ENCODE peak calls at places on chromosome 15, in nine cellular contexts. One of them, this sample, is unnamed. For H3K9me3, the result is how much of the 10 kb centered on the place peaks cover.

GRCh38 chr15:80308002-80308401 is 56.0 kb upstream of the CTXND1 start:
- DNase-seq in IMR-90: no peak
- DNase-seq in tibial nerve: no peak
- DNase-seq in ovary: no peak
- DNase-seq in psoas muscle: no peak
- DNase-seq in adrenal gland: no peak
- DNase-seq in PC-9: no peak
- DNase-seq in tibial artery: no peak
- DNase-seq in colonic mucosa: no peak
- DNase-seq in this sample: no peak

GRCh38 chr15:59232476-59232875 is 25.8 kb downstream of the LDHAL6B start:
- DNase-seq in IMR-90: peak
- DNase-seq in tibial nerve: no peak
- DNase-seq in ovary: no peak
- DNase-seq in psoas muscle: no peak
- DNase-seq in adrenal gland: no peak
- DNase-seq in PC-9: no peak
- DNase-seq in tibial artery: no peak
- DNase-seq in colonic mucosa: no peak
- DNase-seq in this sample: no peak

GRCh38 chr15:84795186-84795585 is 22.0 kb upstream of the ALPK3 start:
- DNase-seq in IMR-90: peak
- DNase-seq in tibial nerve: no peak
- DNase-seq in ovary: no peak
- DNase-seq in psoas muscle: no peak
- DNase-seq in adrenal gland: no peak
- DNase-seq in PC-9: no peak
- DNase-seq in tibial artery: no peak
- DNase-seq in colonic mucosa: no peak
- DNase-seq in this sample: no peak

GRCh38 chr15:39896837-39897236 is 23.2 kb downstream of the GPR176 start:
- DNase-seq in IMR-90: peak
- DNase-seq in tibial nerve: no peak
- DNase-seq in ovary: no peak
- DNase-seq in psoas muscle: no peak
- DNase-seq in adrenal gland: no peak
- DNase-seq in PC-9: no peak
- DNase-seq in tibial artery: no peak
- DNase-seq in colonic mucosa: no peak
- DNase-seq in this sample: no peak

GRCh38 chr15:57216288-57216687 is 160.0 kb upstream of the CGNL1 start:
- DNase-seq in IMR-90: peak
- DNase-seq in tibial nerve: no peak
- DNase-seq in ovary: no peak
- DNase-seq in psoas muscle: no peak
- DNase-seq in adrenal gland: peak
- DNase-seq in PC-9: no peak
- DNase-seq in tibial artery: no peak
- DNase-seq in colonic mucosa: no peak
- DNase-seq in this sample: no peak

GRCh38 chr15:71780349-71780976 is 29.9 kb upstream of the NR2E3 start:
- DNase-seq in IMR-90: peak
- DNase-seq in tibial nerve: no peak
- DNase-seq in ovary: peak
- DNase-seq in psoas muscle: no peak
- DNase-seq in adrenal gland: peak
- DNase-seq in PC-9: peak
- DNase-seq in tibial artery: peak
- DNase-seq in colonic mucosa: no peak
- DNase-seq in this sample: no peak

GRCh38 chr15:99442268-99442897 is 123.4 kb upstream of the MEF2A start:
- DNase-seq in IMR-90: peak
- DNase-seq in tibial nerve: no peak
- DNase-seq in ovary: peak
- DNase-seq in psoas muscle: no peak
- DNase-seq in adrenal gland: peak
- DNase-seq in PC-9: peak
- DNase-seq in tibial artery: peak
- DNase-seq in colonic mucosa: no peak
- DNase-seq in this sample: peak

GRCh38 chr15:47300035-47300434 is 417.3 kb upstream of the SEMA6D start:
- DNase-seq in IMR-90: no peak
- DNase-seq in tibial nerve: no peak
- DNase-seq in ovary: no peak
- DNase-seq in psoas muscle: no peak
- DNase-seq in adrenal gland: no peak
- DNase-seq in PC-9: no peak
- DNase-seq in tibial artery: no peak
- DNase-seq in colonic mucosa: no peak
- DNase-seq in this sample: no peak

GRCh38 chr15:41581110-41581509 is 22.1 kb downstream of the TYRO3 start:
- DNase-seq in IMR-90: no peak
- DNase-seq in tibial nerve: no peak
- DNase-seq in ovary: no peak
- DNase-seq in psoas muscle: no peak
- DNase-seq in adrenal gland: no peak
- DNase-seq in PC-9: peak
- DNase-seq in tibial artery: no peak
- DNase-seq in colonic mucosa: no peak
- DNase-seq in this sample: no peak

GRCh38 chr15:24856397-24857093 is 98.2 kb upstream of the SNRPN start:
- DNase-seq in IMR-90: peak
- DNase-seq in tibial nerve: no peak
- DNase-seq in ovary: no peak
- DNase-seq in psoas muscle: no peak
- DNase-seq in adrenal gland: no peak
- DNase-seq in PC-9: no peak
- DNase-seq in tibial artery: peak
- DNase-seq in colonic mucosa: no peak
- DNase-seq in this sample: no peak

GRCh38 chr15:42368096-42368495 is 8.8 kb downstream of the CAPN3 start:
- DNase-seq in IMR-90: no peak
- DNase-seq in tibial nerve: no peak
- DNase-seq in ovary: no peak
- DNase-seq in psoas muscle: no peak
- DNase-seq in adrenal gland: no peak
- DNase-seq in PC-9: no peak
- DNase-seq in tibial artery: no peak
- DNase-seq in colonic mucosa: no peak
- DNase-seq in this sample: no peak

GRCh38 chr15:100042558-100042957 is 299.2 kb downstream of the ADAMTS17 start:
- DNase-seq in IMR-90: peak
- DNase-seq in tibial nerve: no peak
- DNase-seq in ovary: no peak
- DNase-seq in psoas muscle: no peak
- DNase-seq in adrenal gland: peak
- DNase-seq in PC-9: peak
- DNase-seq in tibial artery: no peak
- DNase-seq in colonic mucosa: no peak
- DNase-seq in this sample: no peak

GRCh38 chr15:77541421-77542181 is 91.1 kb downstream of the LINGO1 start:
- DNase-seq in IMR-90: peak
- DNase-seq in tibial nerve: peak
- DNase-seq in ovary: peak
- DNase-seq in psoas muscle: no peak
- DNase-seq in adrenal gland: no peak
- DNase-seq in PC-9: no peak
- DNase-seq in tibial artery: peak
- DNase-seq in colonic mucosa: no peak
- DNase-seq in this sample: no peak

GRCh38 chr15:88574062-88574461 is 27.6 kb upstream of the DET1 start:
- DNase-seq in IMR-90: no peak
- DNase-seq in tibial nerve: no peak
- DNase-seq in ovary: no peak
- DNase-seq in psoas muscle: no peak
- DNase-seq in adrenal gland: no peak
- DNase-seq in PC-9: no peak
- DNase-seq in tibial artery: no peak
- DNase-seq in colonic mucosa: no peak
- DNase-seq in this sample: no peak

GRCh38 chr15:60740787-60741354 is 261.9 kb upstream of the ICE2 start:
- DNase-seq in IMR-90: peak
- DNase-seq in tibial nerve: no peak
- DNase-seq in ovary: no peak
- DNase-seq in psoas muscle: no peak
- DNase-seq in adrenal gland: peak
- DNase-seq in PC-9: no peak
- DNase-seq in tibial artery: no peak
- DNase-seq in colonic mucosa: no peak
- DNase-seq in this sample: no peak

GRCh38 chr15:75554717-75555116 is 24.4 kb downstream of the PTPN9 start:
- DNase-seq in IMR-90: peak
- DNase-seq in tibial nerve: no peak
- DNase-seq in ovary: no peak
- DNase-seq in psoas muscle: no peak
- DNase-seq in adrenal gland: no peak
- DNase-seq in PC-9: no peak
- DNase-seq in tibial artery: no peak
- DNase-seq in colonic mucosa: no peak
- DNase-seq in this sample: no peak

GRCh38 chr15:85690546-85691226 is 104.0 kb downstream of the KLHL25 start:
- DNase-seq in IMR-90: no peak
- DNase-seq in tibial nerve: no peak
- DNase-seq in ovary: no peak
- DNase-seq in psoas muscle: no peak
- DNase-seq in adrenal gland: no peak
- DNase-seq in PC-9: no peak
- DNase-seq in tibial artery: no peak
- DNase-seq in colonic mucosa: no peak
- DNase-seq in this sample: no peak

GRCh38 chr15:101495334-101496197 is 6.1 kb upstream of the PCSK6 start:
- DNase-seq in IMR-90: no peak
- DNase-seq in tibial nerve: no peak
- DNase-seq in ovary: no peak
- DNase-seq in psoas muscle: no peak
- DNase-seq in adrenal gland: no peak
- DNase-seq in PC-9: no peak
- DNase-seq in tibial artery: no peak
- DNase-seq in colonic mucosa: no peak
- DNase-seq in this sample: no peak

GRCh38 chr15:82808634-82809041 is 790 bp upstream of the WHAMM start:
- DNase-seq in IMR-90: no peak
- DNase-seq in tibial nerve: no peak
- DNase-seq in ovary: no peak
- DNase-seq in psoas muscle: no peak
- DNase-seq in adrenal gland: no peak
- DNase-seq in PC-9: peak
- DNase-seq in tibial artery: no peak
- DNase-seq in colonic mucosa: peak
- DNase-seq in this sample: no peak

DNA sequence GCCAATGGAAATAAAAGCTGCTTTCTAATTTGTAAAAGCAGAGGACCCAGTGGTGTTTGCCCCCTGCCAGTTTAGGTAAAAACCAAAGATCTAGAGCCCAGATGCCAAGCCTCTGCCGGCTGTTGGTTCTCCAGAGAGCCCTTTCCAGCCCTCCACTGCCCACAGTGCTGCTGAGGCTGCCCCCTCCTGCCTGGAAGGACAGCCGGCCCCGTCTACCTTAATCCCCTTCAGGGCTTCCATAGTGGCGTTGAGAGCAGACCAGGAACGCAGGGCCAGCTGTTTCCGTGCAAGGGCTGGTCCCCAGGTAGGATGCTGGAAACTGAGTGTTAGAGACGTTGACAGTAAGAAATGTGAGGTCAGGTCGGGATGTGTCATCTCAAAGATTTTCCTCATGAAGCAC is 6.9 kb downstream of the ST8SIA2 start:
- DNase-seq in IMR-90: no peak
- DNase-seq in tibial nerve: no peak
- DNase-seq in ovary: no peak
- DNase-seq in psoas muscle: no peak
- DNase-seq in adrenal gland: no peak
- DNase-seq in PC-9: no peak
- DNase-seq in tibial artery: no peak
- DNase-seq in colonic mucosa: no peak
- DNase-seq in this sample: no peak
- TF ChIP-seq CTCF in IMR-90: no peak
- TF ChIP-seq CTCF in tibial nerve: no peak
- TF ChIP-seq CTCF in ovary: no peak
- TF ChIP-seq CTCF in psoas muscle: no peak
- TF ChIP-seq CTCF in adrenal gland: no peak
- TF ChIP-seq CTCF in PC-9: no peak
- TF ChIP-seq CTCF in tibial artery: no peak
- TF ChIP-seq CTCF in colonic mucosa: no peak
- TF ChIP-seq CTCF in this sample: no peak

GRCh38 chr15:50973605-50974004 is 65.1 kb downstream of the AP4E1 start:
- DNase-seq in IMR-90: no peak
- DNase-seq in tibial nerve: no peak
- DNase-seq in ovary: no peak
- DNase-seq in psoas muscle: no peak
- DNase-seq in adrenal gland: no peak
- DNase-seq in PC-9: no peak
- DNase-seq in tibial artery: no peak
- DNase-seq in colonic mucosa: no peak
- DNase-seq in this sample: no peak
- H3K9me3 ChIP-seq in IMR-90: under half
- H3K9me3 ChIP-seq in tibial nerve: under half
- H3K9me3 ChIP-seq in ovary: under half
- H3K9me3 ChIP-seq in psoas muscle: under half
- H3K9me3 ChIP-seq in adrenal gland: under half
- H3K9me3 ChIP-seq in PC-9: under half
- H3K9me3 ChIP-seq in tibial artery: under half
- H3K9me3 ChIP-seq in colonic mucosa: under half
- H3K9me3 ChIP-seq in this sample: under half

DNA sequence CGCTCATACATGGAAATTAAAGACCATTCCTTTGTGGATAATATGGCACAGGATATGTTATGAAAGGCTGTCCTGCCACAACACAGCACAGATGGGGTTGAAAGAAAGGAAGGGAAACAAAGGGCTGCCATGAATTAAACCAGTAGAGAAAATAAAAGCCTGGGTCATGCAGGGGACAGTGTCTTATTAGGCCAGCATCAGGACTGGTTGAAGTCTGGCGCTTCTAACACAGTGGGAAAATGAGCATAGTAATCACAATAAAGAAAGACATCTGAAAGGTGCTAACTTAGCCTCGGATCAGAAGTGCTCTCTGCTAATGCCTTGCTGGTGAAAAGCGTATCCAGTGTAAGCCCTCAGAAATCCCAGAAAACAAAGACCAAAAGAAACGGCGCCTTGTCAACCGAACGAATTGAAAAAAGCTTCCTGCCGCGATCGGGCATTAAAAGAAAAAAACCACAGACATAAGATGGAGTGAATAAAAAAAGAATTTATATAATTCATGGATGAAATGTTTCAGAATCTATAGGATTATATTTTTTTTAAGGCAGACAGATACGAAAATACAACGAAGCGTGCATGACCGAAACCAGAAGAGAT is 578 bp upstream of the MKRN3 start:
- DNase-seq in IMR-90: no peak
- DNase-seq in tibial nerve: no peak
- DNase-seq in ovary: no peak
- DNase-seq in psoas muscle: no peak
- DNase-seq in adrenal gland: no peak
- DNase-seq in PC-9: no peak
- DNase-seq in tibial artery: no peak
- DNase-seq in colonic mucosa: no peak
- DNase-seq in this sample: no peak
- H3K4me3 ChIP-seq in IMR-90: no peak
- H3K4me3 ChIP-seq in tibial nerve: no peak
- H3K4me3 ChIP-seq in ovary: no peak
- H3K4me3 ChIP-seq in psoas muscle: peak
- H3K4me3 ChIP-seq in adrenal gland: no peak
- H3K4me3 ChIP-seq in PC-9: peak
- H3K4me3 ChIP-seq in tibial artery: no peak
- H3K4me3 ChIP-seq in colonic mucosa: peak
- H3K4me3 ChIP-seq in this sample: peak

GRCh38 chr15:44710236-44711088 is 661 bp downstream of the PATL2 start:
- DNase-seq in IMR-90: peak
- DNase-seq in tibial nerve: no peak
- DNase-seq in ovary: no peak
- DNase-seq in psoas muscle: peak
- DNase-seq in adrenal gland: peak
- DNase-seq in PC-9: no peak
- DNase-seq in tibial artery: peak
- DNase-seq in colonic mucosa: peak
- DNase-seq in this sample: peak
- TF ChIP-seq CTCF in IMR-90: peak
- TF ChIP-seq CTCF in tibial nerve: no peak
- TF ChIP-seq CTCF in ovary: no peak
- TF ChIP-seq CTCF in psoas muscle: peak
- TF ChIP-seq CTCF in adrenal gland: no peak
- TF ChIP-seq CTCF in PC-9: no peak
- TF ChIP-seq CTCF in tibial artery: no peak
- TF ChIP-seq CTCF in colonic mucosa: no peak
- TF ChIP-seq CTCF in this sample: no peak